ENCODE peak calls at places on chromosomes 3 and 15, in four cellular contexts. S is COR-L47, C is A172, E is upper lobe of right lung. A is an unnamed sample.

GRCh38 chr15:78242128-78242527 is 7.8 kb upstream of the ACSBG1 start:
- DNase-seq in S (peak), C (no peak), E (no peak), A (peak)

GRCh38 chr3:51024765-51025681 is 350.3 kb downstream of the DOCK3 start:
- DNase-seq in S (no peak), C (peak), E (no peak), A (no peak)

GRCh38 chr3:10309736-10310135 is 11.2 kb downstream of the SEC13 start:
- DNase-seq in S (no peak), C (no peak), E (no peak), A (no peak)

GRCh38 chr3:168249048-168249538 is 153.4 kb upstream of the GOLIM4 start:
- DNase-seq in S (peak), C (peak), E (no peak), A (no peak)

GRCh38 chr3:37163262-37164020 is 10.9 kb downstream of the LRRFIP2 start:
- DNase-seq in S (no peak), C (peak), E (no peak), A (no peak)

GRCh38 chr3:192566706-192567290 is 160.5 kb downstream of the FGF12 start:
- DNase-seq in S (peak), C (peak), E (peak), A (no peak)

GRCh38 chr3:32154180-32154579 is 47.8 kb downstream of the GPD1L start:
- DNase-seq in S (no peak), C (no peak), E (no peak), A (no peak)

GRCh38 chr15:83582386-83582785 is 71.5 kb upstream of the ADAMTSL3 start:
- DNase-seq in S (no peak), C (peak), E (no peak), A (no peak)

GRCh38 chr3:186425788-186426730 is 64.0 kb upstream of the DGKG start:
- DNase-seq in S (no peak), C (peak), E (no peak), A (no peak)

GRCh38 chr15:67066041-67067021 is 929 bp downstream of the SMAD3 start:
- DNase-seq in S (no peak), C (no peak), E (no peak), A (no peak)

GRCh38 chr3:119365418-119365817 is 71.2 kb downstream of the ARHGAP31 start:
- DNase-seq in S (no peak), C (no peak), E (no peak), A (no peak)

GRCh38 chr15:36177590-36178281 is 401.7 kb upstream of the CDIN1 start:
- DNase-seq in S (peak), C (no peak), E (no peak), A (no peak)

GRCh38 chr15:32831458-32831857 is 113.7 kb downstream of the GREM1 start:
- DNase-seq in S (no peak), C (no peak), E (no peak), A (no peak)

GRCh38 chr3:13548696-13549512 is at the start of gene FBLN2:
- DNase-seq in S (no peak), C (no peak), E (peak), A (no peak)